ENCODE peak calls at places on chromosomes 2 and 18, in six cellular contexts. R is GM23338; X is fibroblast of mammary gland; D is left lung; G is CD8-positive, alpha-beta memory T cell; V is CD8-positive, alpha-beta T cell. N is an unnamed sample.

GRCh38 chr18:45050712-45051639 is 370.3 kb downstream of the SETBP1 start:
- DNase-seq in R (no peak), X (peak; percentile 97), D (no peak), G (no peak), V (no peak), N (peak; percentile 86)

GRCh38 chr2:44550571-44550970 is 188.8 kb downstream of the CAMKMT start:
- DNase-seq in R (no peak), X (peak; percentile 32), D (no peak), G (no peak), V (no peak), N (no peak)

GRCh38 chr2:128607981-128608506 is 289.4 kb upstream of the HS6ST1 start:
- DNase-seq in R (no peak), X (no peak), D (peak; percentile 31), G (no peak), V (no peak), N (no peak)

GRCh38 chr18:75546964-75547363 is 119.5 kb upstream of the SMIM21 start:
- DNase-seq in R (peak; percentile 24), X (no peak), D (no peak), G (no peak), V (no peak), N (no peak)

GRCh38 chr18:6624729-6625308 is 104.7 kb upstream of the ARHGAP28 start:
- DNase-seq in R (no peak), X (peak; percentile 76), D (no peak), G (no peak), V (no peak), N (peak; percentile 28)

GRCh38 chr18:60277855-60278480 is 94.6 kb downstream of the MC4R start:
- DNase-seq in R (no peak), X (no peak), D (no peak), G (no peak), V (no peak), N (peak; percentile 25)

GRCh38 chr2:239715202-239715601 is 309.9 kb downstream of the NDUFA10 start:
- DNase-seq in R (no peak), X (no peak), D (no peak), G (no peak), V (no peak), N (no peak)

GRCh38 chr2:127196549-127196948 is 23.6 kb downstream of the CYP27C1 start:
- DNase-seq in R (no peak), X (no peak), D (no peak), G (no peak), V (no peak), N (no peak)

GRCh38 chr2:64406407-64406774 is 47.6 kb upstream of the LGALSL start:
- DNase-seq in R (no peak), X (no peak), D (no peak), G (no peak), V (no peak), N (no peak)

GRCh38 chr2:96691022-96691612 is 48.6 kb downstream of the FER1L5 start:
- DNase-seq in R (no peak), X (no peak), D (no peak), G (no peak), V (no peak), N (no peak)

GRCh38 chr2:153433403-153433802 is 45.2 kb downstream of the RPRM start:
- DNase-seq in R (no peak), X (no peak), D (no peak), G (no peak), V (no peak), N (no peak)

GRCh38 chr2:111119004-111119846 is 1.5 kb upstream of the BCL2L11 start:
- DNase-seq in R (peak; percentile 43), X (no peak), D (peak; percentile 46), G (peak; percentile 25), V (peak; percentile 59), N (no peak)

GRCh38 chr18:48055351-48055750 is 124.9 kb upstream of the SMAD2 start:
- DNase-seq in R (no peak), X (no peak), D (no peak), G (no peak), V (no peak), N (no peak)

GRCh38 chr18:6666286-6666685 is 63.2 kb upstream of the ARHGAP28 start:
- DNase-seq in R (no peak), X (peak; percentile 43), D (no peak), G (no peak), V (no peak), N (no peak)

GRCh38 chr2:71327916-71328315 is 3.7 kb upstream of the ZNF638 start:
- DNase-seq in R (peak; percentile 57), X (no peak), D (no peak), G (no peak), V (no peak), N (no peak)

GRCh38 chr18:51070545-51070944 is 40.5 kb downstream of the SMAD4 start:
- DNase-seq in R (no peak), X (peak; percentile 90), D (no peak), G (no peak), V (no peak), N (peak; percentile 73)

GRCh38 chr2:227204452-227204851 is 40.0 kb downstream of the COL4A3 start:
- DNase-seq in R (no peak), X (no peak), D (no peak), G (no peak), V (no peak), N (no peak)

GRCh38 chr2:141741652-141742051 is 389.2 kb downstream of the LRP1B start:
- DNase-seq in R (no peak), X (no peak), D (no peak), G (no peak), V (no peak), N (no peak)

GRCh38 chr18:58529714-58530354 is 99.1 kb downstream of the ALPK2 start:
- DNase-seq in R (peak; percentile 88), X (peak; percentile 70), D (peak; percentile 54), G (peak; percentile 54), V (peak; percentile 82), N (no peak)

GRCh38 chr2:128390256-128390990 is 71.8 kb upstream of the HS6ST1 start:
- DNase-seq in R (no peak), X (no peak), D (peak; percentile 17), G (no peak), V (no peak), N (no peak)

GRCh38 chr2:224077773-224078507 is 38.9 kb upstream of the SERPINE2 start:
- DNase-seq in R (no peak), X (no peak), D (no peak), G (no peak), V (no peak), N (no peak)

GRCh38 chr2:169393068-169393590 is 30.8 kb upstream of the LRP2 start:
- DNase-seq in R (no peak), X (no peak), D (no peak), G (no peak), V (no peak), N (no peak)

GRCh38 chr18:60413944-60414547 is 41.5 kb upstream of the MC4R start:
- DNase-seq in R (peak; percentile 70), X (peak; percentile 3), D (no peak), G (no peak), V (no peak), N (no peak)

GRCh38 chr2:222952204-222952603 is 91.4 kb downstream of the ACSL3 start:
- DNase-seq in R (no peak), X (no peak), D (no peak), G (no peak), V (no peak), N (no peak)

GRCh38 chr2:222946700-222947278 is 86.0 kb downstream of the ACSL3 start:
- DNase-seq in R (peak; percentile 11), X (peak; percentile 40), D (no peak), G (no peak), V (no peak), N (no peak)

GRCh38 chr2:222949690-222950323 is 89.0 kb downstream of the ACSL3 start:
- DNase-seq in R (no peak), X (no peak), D (no peak), G (no peak), V (no peak), N (no peak)

GRCh38 chr2:222949073-222949472 is 88.2 kb downstream of the ACSL3 start:
- DNase-seq in R (no peak), X (no peak), D (no peak), G (no peak), V (no peak), N (no peak)

DNA sequence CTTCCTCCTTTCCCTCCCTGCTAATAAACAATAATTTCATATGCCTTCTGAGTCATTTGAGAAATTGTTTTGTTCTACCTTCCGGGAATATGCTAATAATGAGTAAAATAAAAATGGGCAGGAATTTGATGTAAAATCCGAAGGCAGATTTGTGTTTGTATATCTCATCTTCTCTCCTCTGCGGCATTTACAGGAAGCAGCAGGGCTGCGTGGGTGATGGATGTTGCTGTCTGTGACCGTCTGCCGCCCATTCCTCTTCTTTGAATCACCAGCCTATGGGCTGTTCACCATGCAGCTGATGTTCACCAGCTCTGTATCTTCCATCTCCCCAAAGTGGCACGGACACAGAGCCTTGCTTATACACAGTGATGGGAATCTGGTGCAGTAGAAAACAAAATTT is 90.0 kb downstream of the ACSL3 start:
- DNase-seq in R (no peak), X (peak; percentile 86), D (no peak), G (no peak), V (no peak), N (peak; percentile 65)
- H3K4me3 ChIP-seq in R (no peak overlapping the region), X (no peak overlapping the region), D (no peak overlapping the region), G (no peak overlapping the region), V (no peak overlapping the region), N (no peak overlapping the region)

GRCh38 chr18:23220355-23220754 is 85.1 kb downstream of the CABLES1 start:
- DNase-seq in R (no peak), X (no peak), D (peak; percentile 65), G (no peak), V (no peak), N (no peak)
- H3K4me3 ChIP-seq in R (no peak overlapping the region), X (no peak overlapping the region), D (no peak overlapping the region), G (no peak overlapping the region), V (no peak overlapping the region), N (no peak overlapping the region)

GRCh38 chr2:236167297-236168109 is 683 bp downstream of the GBX2 start:
- DNase-seq in R (peak; percentile 58), X (peak; percentile 45), D (no peak), G (no peak), V (no peak), N (no peak)
- H3K4me3 ChIP-seq in R (peak overlapping the region; percentile 69), X (no peak overlapping the region), D (no peak overlapping the region), G (no peak overlapping the region), V (no peak overlapping the region), N (peak overlapping the region; percentile 47)

GRCh38 chr2:180472133-180472532 is 465.0 kb upstream of the CWC22 start:
- DNase-seq in R (no peak), X (peak; percentile 62), D (no peak), G (no peak), V (no peak), N (peak; percentile 3)
- H3K4me3 ChIP-seq in R (no peak overlapping the region), X (no peak overlapping the region), D (no peak overlapping the region), G (no peak overlapping the region), V (no peak overlapping the region), N (no peak overlapping the region)